ENCODE peak calls at places on chromosomes 6 and 20, in ten cellular contexts. O, C, R, B, Y, Q, P, D, U and M are unnamed samples.
A peak's percentile ranks its signal among the peaks of the same experiment; 100 is the strongest.

GRCh38 chr6:25056130-25056529 is 120.4 kb upstream of the RIPOR2 start:
- DNase-seq in O (no peak), C (no peak), R (no peak), B (no peak), Y (no peak), Q (no peak), P (no peak), D (no peak), U (peak; percentile 84), M (peak; percentile 52)

GRCh38 chr6:126439040-126439439 is 99.1 kb downstream of the CENPW start:
- DNase-seq in O (no peak), C (no peak), R (no peak), B (peak; percentile 4), Y (no peak), Q (no peak), P (no peak), D (no peak), U (no peak), M (no peak)

GRCh38 chr6:131083687-131084086 is 20.6 kb upstream of the EPB41L2 start:
- DNase-seq in O (no peak), C (no peak), R (no peak), B (no peak), Y (no peak), Q (no peak), P (no peak), D (no peak), U (no peak), M (no peak)

GRCh38 chr6:115675443-115675842 is 385.2 kb downstream of the FRK start:
- DNase-seq in O (no peak), C (no peak), R (no peak), B (no peak), Y (no peak), Q (no peak), P (no peak), D (no peak), U (no peak), M (no peak)

GRCh38 chr6:121437861-121438651 is 2.6 kb downstream of the GJA1 start:
- DNase-seq in O (no peak), C (no peak), R (no peak), B (no peak), Y (no peak), Q (peak; percentile 19), P (peak; percentile 32), D (peak; percentile 30), U (no peak), M (no peak)

GRCh38 chr20:20864346-20865096 is 152.1 kb upstream of the RALGAPA2 start:
- DNase-seq in O (no peak), C (no peak), R (no peak), B (no peak), Y (no peak), Q (no peak), P (peak; percentile 44), D (no peak), U (no peak), M (no peak)

GRCh38 chr6:49072146-49072545 is 390.9 kb downstream of the MMUT start:
- DNase-seq in O (no peak), C (no peak), R (no peak), B (no peak), Y (no peak), Q (no peak), P (no peak), D (no peak), U (no peak), M (no peak)

GRCh38 chr6:113805167-113805835 is 51.8 kb upstream of the MARCKS start:
- DNase-seq in O (no peak), C (no peak), R (no peak), B (no peak), Y (no peak), Q (no peak), P (no peak), D (no peak), U (no peak), M (no peak)

GRCh38 chr6:139540276-139540675 is 165.8 kb upstream of the CITED2 start:
- DNase-seq in O (peak; percentile 29), C (no peak), R (no peak), B (no peak), Y (peak; percentile 26), Q (no peak), P (no peak), D (no peak), U (peak; percentile 76), M (peak; percentile 27)

GRCh38 chr20:60815656-60816055 is 436.4 kb upstream of the CDH4 start:
- DNase-seq in O (no peak), C (no peak), R (no peak), B (no peak), Y (no peak), Q (no peak), P (no peak), D (no peak), U (no peak), M (no peak)

GRCh38 chr20:60812561-60812960 is 439.5 kb upstream of the CDH4 start:
- DNase-seq in O (no peak), C (no peak), R (no peak), B (no peak), Y (no peak), Q (no peak), P (no peak), D (no peak), U (no peak), M (no peak)

GRCh38 chr20:60816901-60817300 is 435.2 kb upstream of the CDH4 start:
- DNase-seq in O (no peak), C (no peak), R (no peak), B (no peak), Y (no peak), Q (no peak), P (no peak), D (no peak), U (no peak), M (no peak)

GRCh38 chr20:60810561-60810960 is 441.5 kb upstream of the CDH4 start:
- DNase-seq in O (no peak), C (no peak), R (no peak), B (no peak), Y (no peak), Q (no peak), P (no peak), D (no peak), U (no peak), M (no peak)

GRCh38 chr20:60813066-60813465 is 439.0 kb upstream of the CDH4 start:
- DNase-seq in O (no peak), C (no peak), R (no peak), B (no peak), Y (no peak), Q (no peak), P (no peak), D (no peak), U (no peak), M (no peak)
- H3K9me3 ChIP-seq in O (no peaks in the 10 kb centered on the region), C (no peaks in the 10 kb centered on the region), R (no peaks in the 10 kb centered on the region), B (no peaks in the 10 kb centered on the region), Y (no peaks in the 10 kb centered on the region), Q (no peaks in the 10 kb centered on the region), P (no peaks in the 10 kb centered on the region), D (no peaks in the 10 kb centered on the region), U (no peaks in the 10 kb centered on the region), M (no peaks in the 10 kb centered on the region)

DNA sequence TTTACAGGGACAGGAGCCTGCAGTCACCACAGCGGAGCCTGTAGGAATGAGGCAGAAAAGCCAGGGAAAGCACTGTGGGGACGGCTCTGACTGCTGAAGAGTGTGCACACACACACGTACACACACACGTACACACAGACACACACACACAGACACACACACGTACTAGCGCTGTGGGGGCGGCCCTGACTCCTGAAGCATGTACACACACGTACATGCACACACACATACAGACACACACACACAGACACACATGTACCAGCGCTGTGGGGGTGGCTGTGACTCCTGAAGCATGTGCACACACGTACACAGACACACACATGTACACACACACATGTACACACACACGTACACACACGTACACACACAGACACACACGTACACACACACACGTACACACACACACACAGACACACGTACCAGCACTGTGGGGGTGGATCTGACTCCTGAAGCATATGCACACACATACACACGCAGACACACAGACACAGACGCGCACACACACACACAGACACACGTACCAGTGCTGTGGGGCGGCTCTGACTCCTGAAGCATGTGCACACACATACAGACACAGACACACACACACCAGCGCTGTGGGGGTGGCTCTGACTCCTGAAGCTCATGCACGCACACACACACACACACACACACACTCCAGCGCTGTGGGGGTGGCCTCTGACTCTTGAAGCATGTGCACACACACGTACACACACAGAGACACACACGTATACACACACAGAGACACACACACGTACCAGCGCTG is 127.3 kb downstream of the DLL1 start:
- DNase-seq in O (no peak), C (no peak), R (no peak), B (no peak), Y (no peak), Q (no peak), P (no peak), D (no peak), U (peak; percentile 42), M (no peak)
- H3K9me3 ChIP-seq in O (no peaks in the 10 kb centered on the region), C (no peaks in the 10 kb centered on the region), R (no peaks in the 10 kb centered on the region), B (no peaks in the 10 kb centered on the region), Y (no peaks in the 10 kb centered on the region), Q (no peaks in the 10 kb centered on the region), P (no peaks in the 10 kb centered on the region), D (no peaks in the 10 kb centered on the region), U (no peaks in the 10 kb centered on the region), M (no peaks in the 10 kb centered on the region)

DNA sequence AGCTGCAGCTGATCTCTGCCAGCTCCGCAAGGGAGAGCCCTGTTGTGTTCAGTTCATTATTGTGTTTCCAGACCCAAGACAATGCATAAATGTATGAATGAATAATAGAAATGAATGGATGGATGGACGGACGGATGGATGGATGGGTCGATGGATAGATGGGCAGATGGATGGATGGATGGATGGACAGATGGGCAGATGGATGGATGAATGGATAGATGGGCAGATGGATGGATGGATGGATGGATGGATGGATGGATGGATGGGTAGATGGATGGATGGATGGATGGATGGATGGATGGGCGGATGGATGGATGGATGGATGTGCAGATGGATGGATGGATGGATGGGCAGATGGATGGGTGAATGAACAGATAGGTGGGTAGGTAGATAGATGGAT is 16.7 kb upstream of the LSM14B start:
- DNase-seq in O (no peak), C (no peak), R (no peak), B (no peak), Y (no peak), Q (no peak), P (no peak), D (no peak), U (no peak), M (no peak)
- H3K9me3 ChIP-seq in O (peaks cover 40% of the 10 kb centered on the region), C (peaks cover 45% of the 10 kb centered on the region), R (peaks cover 18% of the 10 kb centered on the region), B (peaks cover 7% of the 10 kb centered on the region), Y (peaks cover 85% of the 10 kb centered on the region), Q (peaks cover 40% of the 10 kb centered on the region), P (no peaks in the 10 kb centered on the region), D (no peaks in the 10 kb centered on the region), U (peaks cover 55% of the 10 kb centered on the region), M (peaks cover 5% of the 10 kb centered on the region)

DNA sequence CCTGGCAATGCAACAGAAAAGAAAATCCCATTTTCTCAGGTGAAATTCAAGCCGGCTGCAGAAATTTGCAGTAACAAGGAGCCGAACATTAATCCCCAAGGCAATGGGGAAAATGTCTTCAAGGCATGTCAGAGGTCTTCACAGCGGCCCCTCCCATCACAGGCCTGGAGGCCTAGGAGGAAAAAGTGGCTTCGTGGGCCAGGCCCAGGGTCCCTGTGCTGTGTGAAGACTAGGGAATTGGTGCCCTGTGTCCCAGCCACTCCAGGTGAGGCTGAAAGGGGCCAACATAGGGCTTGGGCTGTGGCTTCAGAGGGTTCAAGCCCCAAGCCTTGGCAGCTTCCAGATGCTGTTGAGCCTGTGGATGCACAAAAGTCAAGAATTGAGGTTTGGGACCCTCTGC is 111.7 kb downstream of the CD24 start:
- DNase-seq in O (no peak), C (no peak), R (no peak), B (no peak), Y (no peak), Q (no peak), P (no peak), D (no peak), U (no peak), M (no peak)
- H3K9me3 ChIP-seq in O (no peaks in the 10 kb centered on the region), C (no peaks in the 10 kb centered on the region), R (no peaks in the 10 kb centered on the region), B (no peaks in the 10 kb centered on the region), Y (no peaks in the 10 kb centered on the region), Q (no peaks in the 10 kb centered on the region), P (no peaks in the 10 kb centered on the region), D (no peaks in the 10 kb centered on the region), U (no peaks in the 10 kb centered on the region), M (no peaks in the 10 kb centered on the region)

GRCh38 chr6:168577496-168577895 is 136.5 kb downstream of the SMOC2 start:
- DNase-seq in O (no peak), C (no peak), R (no peak), B (no peak), Y (no peak), Q (no peak), P (no peak), D (no peak), U (no peak), M (no peak)
- H3K9me3 ChIP-seq in O (no peaks in the 10 kb centered on the region), C (no peaks in the 10 kb centered on the region), R (no peaks in the 10 kb centered on the region), B (no peaks in the 10 kb centered on the region), Y (no peaks in the 10 kb centered on the region), Q (no peaks in the 10 kb centered on the region), P (no peaks in the 10 kb centered on the region), D (no peaks in the 10 kb centered on the region), U (no peaks in the 10 kb centered on the region), M (no peaks in the 10 kb centered on the region)